ENCODE peak calls at places on chromosomes 6 and 20, in ten cellular contexts. M is MV-4-11; I is B cell; B is kidney epithelial cell; T is CD8-positive, alpha-beta memory T cell; K is H4; G is neural crest cell; Q is putamen; D is mesendoderm; U is RCC 7860. F is an unnamed sample.

GRCh38 chr6:167941822-167942221 is 55.6 kb upstream of the KIF25 start:
- DNase-seq in M (no peak), I (no peak), B (no peak), T (no peak), K (no peak), G (no peak), Q (no peak), D (no peak), U (no peak), F (no peak)

GRCh38 chr6:100726741-100727140 is 154.4 kb downstream of the ASCC3 start:
- DNase-seq in M (no peak), I (no peak), B (no peak), T (no peak), K (no peak), G (no peak), Q (no peak), D (no peak), U (no peak), F (no peak)

GRCh38 chr20:37774143-37774542 is 80.3 kb downstream of the CTNNBL1 start:
- DNase-seq in M (no peak), I (no peak), B (no peak), T (no peak), K (no peak), G (no peak), Q (no peak), D (no peak), U (no peak), F (no peak)

GRCh38 chr6:56745081-56745480 is 102.4 kb upstream of the DST start:
- DNase-seq in M (no peak), I (no peak), B (no peak), T (no peak), K (no peak), G (no peak), Q (no peak), D (no peak), U (no peak), F (no peak)

GRCh38 chr20:48142258-48142657 is 357.0 kb upstream of the SULF2 start:
- DNase-seq in M (no peak), I (no peak), B (no peak), T (no peak), K (no peak), G (no peak), Q (no peak), D (no peak), U (no peak), F (no peak)

GRCh38 chr6:136544326-136544725 is 5.9 kb downstream of the MAP7 start:
- DNase-seq in M (no peak), I (no peak), B (no peak), T (no peak), K (no peak), G (no peak), Q (no peak), D (no peak), U (no peak), F (no peak)

GRCh38 chr6:68777956-68778355 is 142.9 kb downstream of the ADGRB3 start:
- DNase-seq in M (no peak), I (no peak), B (no peak), T (no peak), K (peak), G (no peak), Q (peak), D (no peak), U (no peak), F (no peak)

GRCh38 chr6:128807577-128807976 is 75.4 kb upstream of the LAMA2 start:
- DNase-seq in M (peak), I (no peak), B (peak), T (no peak), K (peak), G (no peak), Q (peak), D (peak), U (no peak), F (no peak)

GRCh38 chr6:134065706-134066105 is 13.3 kb upstream of the SLC2A12 start:
- DNase-seq in M (no peak), I (no peak), B (no peak), T (no peak), K (peak), G (no peak), Q (no peak), D (peak), U (no peak), F (no peak)

GRCh38 chr6:169366177-169366901 is 112.7 kb upstream of the THBS2 start:
- DNase-seq in M (no peak), I (no peak), B (no peak), T (no peak), K (no peak), G (no peak), Q (no peak), D (no peak), U (no peak), F (no peak)

GRCh38 chr20:29873946-29874345 is 1383.5 kb upstream of the DEFB115 start:
- DNase-seq in M (no peak), I (peak), B (no peak), T (peak), K (peak), G (peak), Q (no peak), D (peak), U (no peak), F (no peak)

GRCh38 chr6:151610336-151610735 is 116.5 kb downstream of the CCDC170 start:
- DNase-seq in M (no peak), I (no peak), B (no peak), T (no peak), K (no peak), G (no peak), Q (no peak), D (no peak), U (no peak), F (no peak)

GRCh38 chr20:36880741-36881250 is 4.9 kb downstream of the TLDC2 start:
- DNase-seq in M (no peak), I (no peak), B (no peak), T (no peak), K (no peak), G (no peak), Q (no peak), D (no peak), U (no peak), F (no peak)

GRCh38 chr6:134416501-134417154 is 98.7 kb upstream of the SGK1 start:
- DNase-seq in M (peak), I (no peak), B (no peak), T (no peak), K (no peak), G (no peak), Q (no peak), D (no peak), U (peak), F (no peak)

GRCh38 chr20:61118429-61119224 is 133.4 kb upstream of the CDH4 start:
- DNase-seq in M (no peak), I (no peak), B (peak), T (no peak), K (peak), G (no peak), Q (no peak), D (no peak), U (peak), F (no peak)

GRCh38 chr20:60695223-60695622 is 556.8 kb upstream of the CDH4 start:
- DNase-seq in M (peak), I (no peak), B (peak), T (no peak), K (no peak), G (no peak), Q (peak), D (peak), U (peak), F (no peak)

GRCh38 chr6:55069132-55069781 is 105.1 kb upstream of the HCRTR2 start:
- DNase-seq in M (peak), I (no peak), B (peak), T (no peak), K (peak), G (peak), Q (no peak), D (peak), U (peak), F (no peak)

GRCh38 chr6:159307246-159307790 is 138.1 kb downstream of the FNDC1 start:
- DNase-seq in M (no peak), I (no peak), B (no peak), T (no peak), K (no peak), G (no peak), Q (no peak), D (no peak), U (no peak), F (no peak)

GRCh38 chr6:13787146-13787545 is 27.2 kb downstream of the MCUR1 start:
- DNase-seq in M (no peak), I (no peak), B (no peak), T (no peak), K (no peak), G (peak), Q (no peak), D (no peak), U (no peak), F (no peak)

GRCh38 chr6:35451354-35452185 is 568 bp upstream of the FANCE start:
- DNase-seq in M (no peak), I (no peak), B (no peak), T (no peak), K (no peak), G (no peak), Q (no peak), D (no peak), U (no peak), F (no peak)

GRCh38 chr6:33663727-33664449 is 42.8 kb downstream of the ITPR3 start:
- DNase-seq in M (no peak), I (no peak), B (no peak), T (no peak), K (no peak), G (no peak), Q (no peak), D (no peak), U (no peak), F (no peak)

GRCh38 chr6:131250121-131250520 is 114.9 kb downstream of the AKAP7 start:
- DNase-seq in M (peak), I (peak), B (peak), T (no peak), K (no peak), G (peak), Q (peak), D (peak), U (no peak), F (no peak)

GRCh38 chr6:11276911-11277274 is 44.4 kb upstream of the NEDD9 start:
- DNase-seq in M (no peak), I (no peak), B (no peak), T (no peak), K (no peak), G (no peak), Q (no peak), D (no peak), U (peak), F (no peak)

GRCh38 chr6:4466769-4467480 is 309.3 kb upstream of the CDYL start:
- DNase-seq in M (no peak), I (no peak), B (no peak), T (no peak), K (peak), G (no peak), Q (no peak), D (no peak), U (no peak), F (no peak)

GRCh38 chr6:79574636-79575035 is 37.4 kb upstream of the LCA5 start:
- DNase-seq in M (no peak), I (no peak), B (peak), T (no peak), K (peak), G (no peak), Q (no peak), D (peak), U (no peak), F (no peak)

GRCh38 chr6:11043552-11043960 is 549 bp downstream of the ELOVL2 start:
- DNase-seq in M (no peak), I (no peak), B (no peak), T (no peak), K (no peak), G (peak), Q (no peak), D (peak), U (no peak), F (no peak)

GRCh38 chr6:27668442-27669275 is 195.8 kb upstream of the ZNF184 start:
- DNase-seq in M (peak), I (no peak), B (no peak), T (no peak), K (peak), G (peak), Q (no peak), D (peak), U (peak), F (no peak)